ENCODE peak calls at places on chromosomes 5 and 9, in ten cellular contexts. M is A549, H is ovary, I is stomach, Z is SK-N-SH, D is transverse colon, K is GM12878, V is sigmoid colon, E is H1, J is HepG2. S is an unnamed sample.

GRCh38 chr5:91151947-91152346 is 231.2 kb downstream of the ARRDC3 start:
- DNase-seq in D (peak; percentile 25), M (peak; percentile 66), V (peak; percentile 82), K (no peak), J (peak; percentile 4), E (no peak), I (peak; percentile 52), H (peak; percentile 32), Z (no peak), S (peak; percentile 70)

GRCh38 chr5:152505442-152506042 is 100.5 kb upstream of the NMUR2 start:
- DNase-seq in J (peak; percentile 41), E (peak; percentile 64), M (peak; percentile 63), D (peak; percentile 57), H (peak; percentile 29), I (peak; percentile 68), V (no peak), Z (peak; percentile 44), K (no peak), S (no peak)

GRCh38 chr9:129280236-129281231 is 102.5 kb upstream of the IER5L start:
- DNase-seq in H (no peak), M (no peak), J (no peak), Z (peak; percentile 38), V (peak; percentile 58), I (no peak), K (no peak), E (peak; percentile 42), D (peak; percentile 4), S (peak; percentile 56)

GRCh38 chr5:116154252-116154651 is 69.4 kb downstream of the COMMD10 start:
- DNase-seq in M (no peak), K (no peak), H (no peak), V (no peak), J (peak; percentile 3), Z (no peak), I (no peak), E (no peak), D (no peak), S (no peak)

GRCh38 chr5:5009240-5009639 is 130.9 kb upstream of the ADAMTS16 start:
- DNase-seq in D (no peak), I (no peak), J (no peak), V (no peak), Z (no peak), H (no peak), E (no peak), K (no peak), M (no peak), S (no peak)

GRCh38 chr9:79149585-79149984 is 422.2 kb upstream of the TLE4 start:
- DNase-seq in D (no peak), K (no peak), V (no peak), J (no peak), E (no peak), M (no peak), I (no peak), Z (no peak), H (no peak), S (no peak)

GRCh38 chr5:119363936-119364335 is 8.1 kb downstream of the TNFAIP8 start:
- DNase-seq in I (no peak), E (no peak), V (no peak), D (no peak), H (no peak), K (peak; percentile 42), M (no peak), Z (no peak), J (no peak), S (no peak)

GRCh38 chr9:110580850-110581249 is 1.3 kb upstream of the SVEP1 start:
- DNase-seq in Z (no peak), I (no peak), D (no peak), J (no peak), V (no peak), K (no peak), H (no peak), M (no peak), E (no peak), S (no peak)

GRCh38 chr5:53475320-53475719 is 5.1 kb upstream of the FST start:
- DNase-seq in H (no peak), E (no peak), D (no peak), K (no peak), V (no peak), M (no peak), J (no peak), Z (no peak), I (no peak), S (no peak)

GRCh38 chr5:151257731-151258715 is 5.0 kb downstream of the GM2A start:
- DNase-seq in D (peak; percentile 27), I (no peak), M (peak; percentile 33), E (no peak), H (no peak), Z (no peak), K (peak; percentile 66), J (no peak), V (no peak), S (peak; percentile 62)

GRCh38 chr9:110918316-110919054 is 119.8 kb downstream of the LPAR1 start:
- DNase-seq in D (no peak), M (peak; percentile 41), Z (no peak), V (no peak), H (no peak), K (no peak), J (no peak), E (no peak), I (no peak), S (no peak)

GRCh38 chr9:125376261-125377226 is 114.9 kb downstream of the GAPVD1 start:
- DNase-seq in E (no peak), D (no peak), H (no peak), M (no peak), J (no peak), Z (peak; percentile 71), V (no peak), K (no peak), I (no peak), S (no peak)

GRCh38 chr5:159571501-159572244 is 241.4 kb upstream of the IL12B start:
- DNase-seq in J (no peak), K (no peak), H (no peak), I (no peak), M (peak; percentile 66), V (no peak), E (no peak), Z (no peak), D (no peak), S (no peak)

GRCh38 chr9:37892063-37892462 is 11.9 kb downstream of the SLC25A51 start:
- DNase-seq in J (no peak), M (no peak), H (no peak), Z (no peak), K (no peak), I (no peak), E (no peak), V (no peak), D (no peak), S (no peak)

GRCh38 chr9:16624356-16624755 is 246.1 kb downstream of the BNC2 start:
- DNase-seq in J (no peak), M (no peak), D (no peak), K (no peak), I (no peak), Z (no peak), E (no peak), V (no peak), H (no peak), S (no peak)

GRCh38 chr5:3364941-3365340 is 230.7 kb upstream of the IRX1 start:
- DNase-seq in I (no peak), E (no peak), D (no peak), J (no peak), V (no peak), Z (no peak), H (no peak), M (no peak), K (no peak), S (peak; percentile 13)

GRCh38 chr5:6449465-6450158 is 953 bp downstream of the UBE2QL1 start:
- DNase-seq in D (no peak), H (no peak), K (no peak), Z (no peak), M (no peak), I (no peak), J (no peak), V (no peak), E (no peak), S (no peak)
- H3K4me3 ChIP-seq in D (peak overlapping the region; percentile 45), H (peak overlapping the region; percentile 20), K (no peak overlapping the region), Z (peak overlapping the region; percentile 51), M (peak overlapping the region; percentile 40), I (peak overlapping the region; percentile 59), J (no peak overlapping the region), V (peak overlapping the region; percentile 47), E (peak overlapping the region; percentile 40), S (peak overlapping the region; percentile 54)

DNA sequence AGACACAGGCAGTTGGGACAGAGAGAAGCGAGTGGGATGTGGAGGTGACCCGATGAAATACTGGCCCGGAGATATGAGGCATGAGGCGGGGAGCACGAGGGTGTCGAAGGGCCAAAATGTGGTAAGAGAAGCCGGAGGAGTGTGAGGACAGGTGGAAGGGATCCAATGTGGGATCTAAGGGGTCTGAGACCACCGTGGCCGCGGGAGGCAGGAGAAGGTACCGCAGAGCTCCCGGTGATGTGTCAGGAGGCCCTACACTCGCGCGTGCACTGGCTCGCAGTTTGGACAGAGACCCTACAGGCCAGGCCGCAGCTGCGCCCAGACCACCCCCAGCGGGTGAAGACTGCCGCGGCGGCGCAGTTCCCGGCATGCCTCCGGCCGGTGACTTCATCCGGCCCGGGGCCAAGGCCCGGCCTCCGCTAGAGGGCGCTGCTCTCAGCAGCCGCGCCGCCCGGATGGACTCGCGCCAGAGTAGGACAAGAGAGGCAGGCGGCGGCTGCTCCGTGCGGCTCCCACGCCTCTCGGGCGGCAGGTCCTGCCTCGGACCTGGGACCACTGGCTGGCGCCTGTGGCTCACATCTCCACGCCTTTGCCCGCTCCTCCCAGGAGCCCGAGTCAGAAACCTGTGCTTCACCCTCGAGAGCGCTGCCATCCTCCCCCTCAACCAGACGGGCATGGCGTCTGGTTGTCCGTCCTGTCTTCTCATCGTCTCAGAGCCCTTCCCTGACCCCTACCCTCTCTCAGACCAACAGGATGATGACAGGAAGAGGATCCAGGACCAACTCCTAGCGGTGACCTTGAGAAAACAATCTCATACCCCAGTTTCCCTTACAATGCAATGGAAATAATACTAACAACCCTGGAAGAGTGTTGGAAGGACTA is 35.4 kb upstream of the STING1 start:
- DNase-seq in I (peak; percentile 96), H (peak; percentile 94), Z (peak; percentile 97), V (peak; percentile 95), K (no peak), J (peak; percentile 80), D (peak; percentile 93), M (peak; percentile 89), E (peak; percentile 97), S (peak; percentile 93)
- TF ChIP-seq EP300 in I (no peak), H (no peak), Z (peak; percentile 48), V (no peak), K (no peak), J (no peak), D (no peak), M (no peak), E (no peak), S (no peak)

GRCh38 chr5:103498211-103498610 is 64.4 kb downstream of the NUDT12 start:
- DNase-seq in I (no peak), J (no peak), D (no peak), Z (no peak), E (no peak), M (no peak), H (no peak), V (no peak), K (no peak), S (no peak)
- H3K4me3 ChIP-seq in I (no peak overlapping the region), J (no peak overlapping the region), D (no peak overlapping the region), Z (no peak overlapping the region), E (no peak overlapping the region), M (no peak overlapping the region), H (no peak overlapping the region), V (no peak overlapping the region), K (no peak overlapping the region), S (no peak overlapping the region)

DNA sequence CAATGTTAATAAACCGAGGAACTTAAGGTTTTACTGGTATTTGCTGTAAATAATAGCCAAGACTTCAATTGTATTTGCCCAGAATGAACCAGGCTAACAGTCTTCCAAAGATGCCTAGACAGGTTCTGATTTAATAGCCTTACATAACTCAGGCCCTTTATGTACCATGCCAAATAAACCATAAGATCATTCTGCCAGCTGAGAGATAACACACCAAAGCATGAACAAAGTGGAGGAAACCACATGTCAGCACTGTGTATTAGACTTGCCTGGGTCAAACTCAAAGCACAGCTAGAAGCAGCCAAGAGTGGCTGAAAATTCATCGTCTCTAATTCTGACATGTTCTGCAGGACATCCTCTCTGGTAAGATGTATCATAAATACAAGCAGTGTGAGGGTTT is 319.3 kb upstream of the ZNF608 start:
- DNase-seq in H (no peak), D (no peak), J (no peak), M (no peak), Z (no peak), K (no peak), I (no peak), E (no peak), V (no peak), S (no peak)
- TF ChIP-seq EP300 in H (no peak), D (no peak), J (no peak), M (no peak), Z (no peak), K (no peak), I (no peak), E (no peak), V (no peak), S (no peak)

S was measured in suprapubic skin.